ENCODE peak calls at places on chromosome 4, in six cellular contexts. P, E, B, O, S and J are unnamed samples. For H3K36me3, the result is how much of the 10 kb centered on the place peaks cover.

GRCh38 chr4:67875011-67875410 is 8.8 kb downstream of the TMPRSS11D start:
- DNase-seq in P (no peak), E (no peak), B (no peak), O (no peak), S (no peak), J (no peak)

GRCh38 chr4:986949-987688 is at the start of gene IDUA:
- DNase-seq in P (peak), E (peak), B (peak), O (peak), S (peak), J (peak)

GRCh38 chr4:119739796-119740195 is 111.2 kb upstream of the PDE5A start:
- DNase-seq in P (no peak), E (no peak), B (no peak), O (no peak), S (no peak), J (no peak)

GRCh38 chr4:173522160-173522873 is 7.7 kb downstream of the HAND2 start:
- DNase-seq in P (peak), E (peak), B (peak), O (no peak), S (peak), J (no peak)

GRCh38 chr4:145936142-145937020 is 2.2 kb downstream of the ZNF827 start:
- DNase-seq in P (peak), E (peak), B (peak), O (peak), S (peak), J (peak)

GRCh38 chr4:85486425-85487101 is 11.6 kb downstream of the ARHGAP24 start:
- DNase-seq in P (no peak), E (no peak), B (peak), O (no peak), S (no peak), J (no peak)

GRCh38 chr4:182143086-182143821 is 99.9 kb upstream of the TENM3 start:
- DNase-seq in P (no peak), E (peak), B (peak), O (no peak), S (no peak), J (peak)

GRCh38 chr4:128600996-128601857 is 208.3 kb upstream of the JADE1 start:
- DNase-seq in P (peak), E (peak), B (peak), O (peak), S (peak), J (peak)

GRCh38 chr4:924107-925096 is 7.7 kb downstream of the GAK start:
- DNase-seq in P (peak), E (peak), B (no peak), O (no peak), S (no peak), J (peak)

GRCh38 chr4:548976-549375 is 27.1 kb downstream of the TMEM271 start:
- DNase-seq in P (no peak), E (no peak), B (no peak), O (no peak), S (no peak), J (no peak)

GRCh38 chr4:4852591-4853362 is 6.7 kb upstream of the MSX1 start:
- DNase-seq in P (peak), E (peak), B (peak), O (no peak), S (no peak), J (peak)

GRCh38 chr4:161577604-161578301 is 586.0 kb downstream of the FSTL5 start:
- DNase-seq in P (no peak), E (peak), B (peak), O (no peak), S (no peak), J (peak)

GRCh38 chr4:10173754-10174749 is 57.5 kb upstream of the WDR1 start:
- DNase-seq in P (no peak), E (no peak), B (no peak), O (no peak), S (peak), J (no peak)

GRCh38 chr4:107586321-107586720 is 133.7 kb downstream of the PAPSS1 start:
- DNase-seq in P (no peak), E (no peak), B (no peak), O (no peak), S (no peak), J (no peak)

GRCh38 chr4:141240259-141240658 is 19.6 kb downstream of the ZNF330 start:
- DNase-seq in P (no peak), E (no peak), B (no peak), O (no peak), S (no peak), J (no peak)

GRCh38 chr4:101037249-101037648 is 310.1 kb downstream of the PPP3CA start:
- DNase-seq in P (no peak), E (no peak), B (no peak), O (peak), S (no peak), J (no peak)

GRCh38 chr4:163107754-163108153 is 58.9 kb downstream of the NAF1 start:
- DNase-seq in P (no peak), E (peak), B (peak), O (no peak), S (no peak), J (peak)

GRCh38 chr4:147461161-147461560 is 19.7 kb upstream of the EDNRA start:
- DNase-seq in P (no peak), E (peak), B (no peak), O (no peak), S (no peak), J (peak)

GRCh38 chr4:147570616-147571015 is 46.6 kb upstream of the TMEM184C start:
- DNase-seq in P (no peak), E (no peak), B (peak), O (no peak), S (no peak), J (no peak)

DNA sequence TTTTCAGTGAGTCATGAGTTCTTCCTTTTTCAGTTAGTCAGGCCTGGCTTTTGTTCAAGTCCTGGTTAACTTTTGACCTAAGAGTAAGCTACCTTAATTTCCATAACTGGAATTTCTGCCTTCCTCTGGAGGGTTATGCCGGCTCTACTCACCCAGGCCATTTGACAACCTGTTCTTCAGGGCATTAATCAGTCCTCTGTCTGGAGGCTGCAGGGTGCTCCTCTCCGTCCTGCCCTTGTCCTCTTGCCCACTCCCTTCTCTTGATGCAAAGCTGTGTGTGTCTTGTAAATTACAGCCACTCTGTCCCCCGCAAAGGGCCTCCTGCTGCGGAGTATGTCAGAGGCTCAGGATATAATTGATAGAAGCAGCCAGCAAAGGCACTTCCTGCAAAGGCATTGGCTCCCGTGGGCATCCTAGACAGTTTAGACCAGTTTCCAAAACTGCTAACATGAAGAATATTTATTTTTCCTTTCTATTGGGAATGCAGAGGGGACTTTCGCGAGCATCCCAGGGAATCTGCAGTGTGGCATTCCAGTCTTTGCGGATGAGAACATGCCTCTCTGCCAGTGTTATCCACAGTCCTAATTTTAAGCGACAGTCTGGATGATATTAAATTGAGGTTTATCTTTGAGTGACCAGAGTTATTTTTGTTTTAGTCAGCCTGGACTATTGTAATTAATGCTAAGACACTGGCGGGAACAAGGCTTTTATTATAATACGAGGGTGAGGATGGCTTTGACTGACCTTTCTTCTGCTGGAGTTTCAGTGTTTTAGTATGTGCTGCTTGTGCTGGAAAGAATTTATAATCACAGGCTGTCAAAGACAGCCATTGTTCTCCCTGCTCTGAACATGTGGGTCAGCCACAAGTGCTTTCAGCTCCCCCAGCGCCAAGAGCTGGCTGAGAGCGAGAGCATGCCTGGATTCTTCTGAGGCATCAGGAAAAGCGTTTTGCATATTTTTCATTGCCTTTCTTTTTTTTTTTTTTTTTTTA is 74.2 kb downstream of the LIMCH1 start:
- DNase-seq in P (no peak), E (peak), B (peak), O (no peak), S (peak), J (peak)
- H3K27ac ChIP-seq in P (no peak), E (no peak), B (no peak), O (no peak), S (peak), J (no peak)

GRCh38 chr4:39505581-39505980 is 21.7 kb downstream of the UGDH start:
- DNase-seq in P (no peak), E (peak), B (no peak), O (no peak), S (no peak), J (no peak)

GRCh38 chr4:39497909-39498723 is 29.1 kb downstream of the UGDH start:
- DNase-seq in P (no peak), E (no peak), B (peak), O (no peak), S (no peak), J (no peak)

GRCh38 chr4:39498724-39499014 is 28.6 kb downstream of the UGDH start:
- DNase-seq in P (no peak), E (peak), B (no peak), O (no peak), S (no peak), J (no peak)

GRCh38 chr4:39502034-39502658 is 25.1 kb downstream of the UGDH start:
- DNase-seq in P (no peak), E (peak), B (peak), O (no peak), S (no peak), J (peak)
- H3K36me3 ChIP-seq in P (under half), E (under half), B (under half), O (under half), S (half or more), J (under half)

GRCh38 chr4:16846520-16847117 is 51.8 kb downstream of the LDB2 start:
- DNase-seq in P (no peak), E (no peak), B (no peak), O (no peak), S (no peak), J (no peak)

GRCh38 chr4:16843831-16844508 is 54.5 kb downstream of the LDB2 start:
- DNase-seq in P (no peak), E (peak), B (peak), O (peak), S (no peak), J (no peak)

GRCh38 chr4:16844796-16845586 is 53.5 kb downstream of the LDB2 start:
- DNase-seq in P (no peak), E (peak), B (peak), O (peak), S (no peak), J (no peak)
- H3K27ac ChIP-seq in P (no peak), E (peak), B (peak), O (peak), S (peak), J (no peak)

DNA sequence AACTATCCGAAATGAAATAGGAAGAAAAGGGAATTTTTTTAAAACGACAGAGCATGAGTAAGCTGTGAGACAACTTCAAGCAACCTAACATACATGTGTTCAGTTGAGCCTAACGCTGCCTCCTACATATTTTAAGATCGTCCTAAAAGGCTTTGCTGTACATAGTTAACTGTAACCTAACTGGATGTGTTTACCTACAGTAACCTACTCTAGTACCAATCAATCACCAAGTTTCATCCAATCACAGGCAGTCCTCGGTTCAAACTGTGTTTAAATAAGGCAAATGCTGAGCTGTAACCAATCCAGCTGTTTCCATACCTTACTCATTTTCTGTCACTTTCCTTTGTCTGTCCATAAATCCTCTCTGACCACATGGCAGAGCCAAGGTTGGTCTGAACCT is 17.1 kb downstream of the RCHY1 start:
- DNase-seq in P (no peak), E (peak), B (peak), O (no peak), S (no peak), J (peak)
- H3K36me3 ChIP-seq in P (half or more), E (under half), B (under half), O (under half), S (half or more), J (under half)